ENCODE peak calls at places on chromosomes 16 and 17, in seven cellular contexts. One of them, this sample, is unnamed.

GRCh38 chr17:76262732-76263344 is 2.3 kb upstream of the UBALD2 start:
- DNase-seq in upper lobe of left lung: peak; percentile 78
- DNase-seq in breast epithelium: peak; percentile 84
- DNase-seq in GM12891: no peak
- DNase-seq in GM12892: no peak
- DNase-seq in SK-N-MC: no peak
- DNase-seq in SK-N-SH: no peak
- DNase-seq in this sample: no peak

GRCh38 chr17:79811036-79811887 is 14.4 kb upstream of the CBX8 start:
- DNase-seq in breast epithelium: no peak
- DNase-seq in GM12892: no peak
- DNase-seq in GM12891: no peak
- DNase-seq in upper lobe of left lung: no peak
- DNase-seq in SK-N-MC: no peak
- DNase-seq in SK-N-SH: peak; percentile 97
- DNase-seq in this sample: no peak

GRCh38 chr16:80899804-80900592 is 95.6 kb upstream of the CDYL2 start:
- DNase-seq in GM12891: no peak
- DNase-seq in SK-N-SH: peak; percentile 68
- DNase-seq in SK-N-MC: no peak
- DNase-seq in breast epithelium: peak; percentile 83
- DNase-seq in upper lobe of left lung: peak; percentile 57
- DNase-seq in GM12892: no peak
- DNase-seq in this sample: no peak

GRCh38 chr17:28726396-28726911 is 421 bp upstream of the TLCD1 start:
- DNase-seq in GM12891: no peak
- DNase-seq in GM12892: peak; percentile 65
- DNase-seq in SK-N-MC: no peak
- DNase-seq in breast epithelium: no peak
- DNase-seq in upper lobe of left lung: no peak
- DNase-seq in SK-N-SH: no peak
- DNase-seq in this sample: no peak

GRCh38 chr17:56973520-56973919 is 4.4 kb upstream of the SCPEP1 start:
- DNase-seq in SK-N-MC: no peak
- DNase-seq in upper lobe of left lung: no peak
- DNase-seq in SK-N-SH: no peak
- DNase-seq in GM12892: no peak
- DNase-seq in breast epithelium: no peak
- DNase-seq in GM12891: no peak
- DNase-seq in this sample: no peak

GRCh38 chr17:28737770-28738679 is 5.8 kb upstream of the TRAF4 start:
- DNase-seq in SK-N-SH: no peak
- DNase-seq in GM12892: peak; percentile 88
- DNase-seq in SK-N-MC: no peak
- DNase-seq in upper lobe of left lung: no peak
- DNase-seq in GM12891: peak; percentile 82
- DNase-seq in breast epithelium: no peak
- DNase-seq in this sample: peak; percentile 89

GRCh38 chr16:87828071-87828971 is 41.0 kb downstream of the SLC7A5 start:
- DNase-seq in GM12891: no peak
- DNase-seq in breast epithelium: no peak
- DNase-seq in SK-N-SH: no peak
- DNase-seq in upper lobe of left lung: no peak
- DNase-seq in GM12892: no peak
- DNase-seq in SK-N-MC: no peak
- DNase-seq in this sample: no peak

GRCh38 chr16:25063102-25063501 is 47.9 kb upstream of the ARHGAP17 start:
- DNase-seq in SK-N-SH: no peak
- DNase-seq in GM12892: no peak
- DNase-seq in breast epithelium: no peak
- DNase-seq in GM12891: no peak
- DNase-seq in SK-N-MC: no peak
- DNase-seq in upper lobe of left lung: no peak
- DNase-seq in this sample: no peak

GRCh38 chr17:30483159-30483558 is 6.0 kb downstream of the GOSR1 start:
- DNase-seq in GM12892: no peak
- DNase-seq in GM12891: no peak
- DNase-seq in upper lobe of left lung: no peak
- DNase-seq in breast epithelium: no peak
- DNase-seq in SK-N-SH: no peak
- DNase-seq in SK-N-MC: no peak
- DNase-seq in this sample: no peak

GRCh38 chr17:34199449-34199848 is 55.6 kb upstream of the CCL2 start:
- DNase-seq in upper lobe of left lung: no peak
- DNase-seq in GM12892: no peak
- DNase-seq in breast epithelium: no peak
- DNase-seq in GM12891: no peak
- DNase-seq in SK-N-MC: no peak
- DNase-seq in SK-N-SH: no peak
- DNase-seq in this sample: no peak

GRCh38 chr17:12116143-12116542 is 95.5 kb downstream of the MAP2K4 start:
- DNase-seq in SK-N-MC: no peak
- DNase-seq in GM12892: no peak
- DNase-seq in GM12891: no peak
- DNase-seq in breast epithelium: no peak
- DNase-seq in SK-N-SH: no peak
- DNase-seq in upper lobe of left lung: no peak
- DNase-seq in this sample: no peak

GRCh38 chr17:40596261-40596919 is 31.1 kb upstream of the CCR7 start:
- DNase-seq in SK-N-MC: no peak
- DNase-seq in upper lobe of left lung: no peak
- DNase-seq in GM12892: no peak
- DNase-seq in SK-N-SH: peak; percentile 32
- DNase-seq in breast epithelium: no peak
- DNase-seq in GM12891: no peak
- DNase-seq in this sample: peak; percentile 59

GRCh38 chr16:35745191-35745590 is 2285.8 kb downstream of the TP53TG3F start:
- DNase-seq in upper lobe of left lung: no peak
- DNase-seq in GM12891: no peak
- DNase-seq in GM12892: no peak
- DNase-seq in breast epithelium: no peak
- DNase-seq in SK-N-SH: no peak
- DNase-seq in SK-N-MC: no peak
- DNase-seq in this sample: no peak

GRCh38 chr17:83201206-83202001 is 122.0 kb downstream of the METRNL start:
- DNase-seq in GM12891: no peak
- DNase-seq in GM12892: no peak
- DNase-seq in breast epithelium: peak; percentile 15
- DNase-seq in SK-N-MC: no peak
- DNase-seq in upper lobe of left lung: peak; percentile 15
- DNase-seq in SK-N-SH: no peak
- DNase-seq in this sample: no peak

GRCh38 chr17:83203472-83204221 is 124.2 kb downstream of the METRNL start:
- DNase-seq in SK-N-SH: no peak
- DNase-seq in GM12892: no peak
- DNase-seq in upper lobe of left lung: peak; percentile 33
- DNase-seq in GM12891: no peak
- DNase-seq in breast epithelium: peak; percentile 16
- DNase-seq in SK-N-MC: no peak
- DNase-seq in this sample: no peak

GRCh38 chr17:83202002-83203000 is 122.9 kb downstream of the METRNL start:
- DNase-seq in GM12892: no peak
- DNase-seq in breast epithelium: peak; percentile 16
- DNase-seq in SK-N-SH: no peak
- DNase-seq in SK-N-MC: no peak
- DNase-seq in upper lobe of left lung: peak; percentile 20
- DNase-seq in GM12891: no peak
- DNase-seq in this sample: no peak

GRCh38 chr17:83204230-83204725 is 124.9 kb downstream of the METRNL start:
- DNase-seq in SK-N-MC: no peak
- DNase-seq in GM12891: no peak
- DNase-seq in SK-N-SH: no peak
- DNase-seq in GM12892: no peak
- DNase-seq in breast epithelium: no peak
- DNase-seq in upper lobe of left lung: peak; percentile 9
- DNase-seq in this sample: no peak

DNA sequence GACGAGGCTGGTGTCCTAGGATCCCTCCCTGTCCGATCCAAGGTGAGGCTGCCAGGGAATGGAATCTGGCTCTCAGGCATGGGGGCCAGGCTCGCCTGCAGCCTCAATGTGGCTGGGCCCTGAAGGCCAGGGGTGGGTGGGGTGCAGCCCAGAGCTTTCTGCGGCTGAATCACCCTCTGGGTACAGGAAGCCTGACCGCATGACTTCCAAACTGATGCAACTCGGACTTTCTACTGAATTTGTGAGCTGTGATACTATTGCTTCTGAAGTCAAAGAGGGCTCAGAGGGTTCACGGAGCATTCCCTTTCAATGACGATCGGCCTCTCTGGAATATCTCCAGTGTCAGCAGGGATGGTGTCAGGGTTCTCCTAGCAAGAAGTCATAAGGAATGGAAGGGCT is 123.7 kb downstream of the METRNL start:
- DNase-seq in SK-N-MC: no peak
- DNase-seq in upper lobe of left lung: peak; percentile 83
- DNase-seq in GM12892: no peak
- DNase-seq in GM12891: no peak
- DNase-seq in SK-N-SH: no peak
- DNase-seq in breast epithelium: peak; percentile 52
- DNase-seq in this sample: no peak
- TF ChIP-seq POLR2AphosphoS5 in SK-N-MC: no peak
- TF ChIP-seq POLR2AphosphoS5 in upper lobe of left lung: peak; percentile 54
- TF ChIP-seq POLR2AphosphoS5 in GM12892: no peak
- TF ChIP-seq POLR2AphosphoS5 in GM12891: no peak
- TF ChIP-seq POLR2AphosphoS5 in SK-N-SH: no peak
- TF ChIP-seq POLR2AphosphoS5 in breast epithelium: peak; percentile 72
- TF ChIP-seq POLR2AphosphoS5 in this sample: no peak

DNA sequence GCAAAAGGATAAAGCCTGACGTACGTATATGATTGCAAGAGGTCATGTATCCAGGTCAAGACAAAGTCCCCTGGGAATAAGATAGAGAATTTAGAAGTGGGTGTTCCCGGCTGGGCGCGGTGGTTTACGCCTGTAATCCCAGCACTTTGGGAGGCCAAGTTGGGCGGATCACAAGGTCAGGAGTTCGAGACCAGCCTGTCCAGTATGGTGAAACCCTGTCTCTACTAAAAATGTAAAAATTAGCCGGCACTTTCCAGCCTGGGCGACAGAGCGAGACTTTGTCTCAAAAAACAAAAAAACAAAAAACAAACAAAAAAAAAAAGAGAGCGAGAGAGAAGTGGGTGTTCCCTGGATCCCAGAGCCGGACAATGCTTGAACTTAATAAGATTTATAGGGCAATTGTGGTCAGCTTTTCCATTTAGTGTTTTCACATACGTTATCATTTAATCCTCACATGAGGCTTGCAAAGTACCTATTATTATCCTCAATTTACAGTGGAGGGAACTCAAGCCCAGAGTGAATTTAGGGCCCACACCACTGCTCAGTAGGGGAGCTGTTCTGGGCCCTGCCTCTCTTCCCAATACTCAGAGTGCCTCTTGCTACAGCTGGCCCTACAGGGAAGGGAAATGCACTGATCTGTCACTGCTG is 481 bp upstream of the GLTPD2 start:
- DNase-seq in GM12891: no peak
- DNase-seq in GM12892: no peak
- DNase-seq in breast epithelium: no peak
- DNase-seq in upper lobe of left lung: no peak
- DNase-seq in SK-N-SH: no peak
- DNase-seq in SK-N-MC: no peak
- DNase-seq in this sample: no peak
- TF ChIP-seq POLR2AphosphoS5 in GM12891: no peak
- TF ChIP-seq POLR2AphosphoS5 in GM12892: no peak
- TF ChIP-seq POLR2AphosphoS5 in breast epithelium: no peak
- TF ChIP-seq POLR2AphosphoS5 in upper lobe of left lung: no peak
- TF ChIP-seq POLR2AphosphoS5 in SK-N-SH: no peak
- TF ChIP-seq POLR2AphosphoS5 in SK-N-MC: no peak
- TF ChIP-seq POLR2AphosphoS5 in this sample: no peak

GRCh38 chr17:8475227-8475626 is 39.5 kb downstream of the NDEL1 start:
- DNase-seq in upper lobe of left lung: no peak
- DNase-seq in breast epithelium: no peak
- DNase-seq in GM12892: no peak
- DNase-seq in SK-N-MC: no peak
- DNase-seq in SK-N-SH: no peak
- DNase-seq in GM12891: no peak
- DNase-seq in this sample: no peak

GRCh38 chr17:8477653-8478441 is 42.2 kb downstream of the NDEL1 start:
- DNase-seq in SK-N-SH: no peak
- DNase-seq in SK-N-MC: no peak
- DNase-seq in GM12892: no peak
- DNase-seq in GM12891: no peak
- DNase-seq in upper lobe of left lung: no peak
- DNase-seq in breast epithelium: no peak
- DNase-seq in this sample: no peak

GRCh38 chr17:8474826-8475225 is 39.1 kb downstream of the NDEL1 start:
- DNase-seq in breast epithelium: no peak
- DNase-seq in GM12891: no peak
- DNase-seq in GM12892: no peak
- DNase-seq in SK-N-MC: no peak
- DNase-seq in SK-N-SH: no peak
- DNase-seq in upper lobe of left lung: no peak
- DNase-seq in this sample: no peak

GRCh38 chr17:8475820-8476219 is 40.1 kb downstream of the NDEL1 start:
- DNase-seq in breast epithelium: no peak
- DNase-seq in SK-N-MC: no peak
- DNase-seq in upper lobe of left lung: no peak
- DNase-seq in SK-N-SH: no peak
- DNase-seq in GM12892: no peak
- DNase-seq in GM12891: no peak
- DNase-seq in this sample: no peak

GRCh38 chr17:8476741-8477140 is 41.1 kb downstream of the NDEL1 start:
- DNase-seq in upper lobe of left lung: no peak
- DNase-seq in GM12892: no peak
- DNase-seq in SK-N-SH: no peak
- DNase-seq in SK-N-MC: no peak
- DNase-seq in breast epithelium: no peak
- DNase-seq in GM12891: no peak
- DNase-seq in this sample: no peak
- TF ChIP-seq POLR2AphosphoS5 in upper lobe of left lung: no peak
- TF ChIP-seq POLR2AphosphoS5 in GM12892: no peak
- TF ChIP-seq POLR2AphosphoS5 in SK-N-SH: no peak
- TF ChIP-seq POLR2AphosphoS5 in SK-N-MC: no peak
- TF ChIP-seq POLR2AphosphoS5 in breast epithelium: no peak
- TF ChIP-seq POLR2AphosphoS5 in GM12891: peak; percentile 24
- TF ChIP-seq POLR2AphosphoS5 in this sample: no peak

GRCh38 chr17:37488607-37489196 is 989 bp upstream of the DUSP14 start:
- DNase-seq in GM12891: peak; percentile 24
- DNase-seq in upper lobe of left lung: peak; percentile 92
- DNase-seq in SK-N-MC: no peak
- DNase-seq in GM12892: peak; percentile 37
- DNase-seq in breast epithelium: peak; percentile 91
- DNase-seq in SK-N-SH: peak; percentile 44
- DNase-seq in this sample: no peak

GRCh38 chr17:37490022-37490587 is 414 bp downstream of the DUSP14 start:
- DNase-seq in SK-N-SH: peak; percentile 88
- DNase-seq in SK-N-MC: no peak
- DNase-seq in GM12892: peak; percentile 53
- DNase-seq in upper lobe of left lung: peak; percentile 50
- DNase-seq in GM12891: peak; percentile 52
- DNase-seq in breast epithelium: peak; percentile 70
- DNase-seq in this sample: no peak

GRCh38 chr17:37489197-37490001 is at the start of gene DUSP14:
- DNase-seq in GM12892: peak; percentile 85
- DNase-seq in GM12891: peak; percentile 89
- DNase-seq in SK-N-MC: no peak
- DNase-seq in breast epithelium: peak; percentile 65
- DNase-seq in upper lobe of left lung: peak; percentile 71
- DNase-seq in SK-N-SH: peak; percentile 99
- DNase-seq in this sample: no peak

GRCh38 chr17:37485938-37486570 is 3.6 kb upstream of the DUSP14 start:
- DNase-seq in upper lobe of left lung: no peak
- DNase-seq in SK-N-MC: no peak
- DNase-seq in breast epithelium: no peak
- DNase-seq in SK-N-SH: no peak
- DNase-seq in GM12891: no peak
- DNase-seq in GM12892: no peak
- DNase-seq in this sample: no peak

GRCh38 chr17:37488009-37488604 is 1.6 kb upstream of the DUSP14 start:
- DNase-seq in GM12892: no peak
- DNase-seq in SK-N-MC: peak; percentile 69
- DNase-seq in GM12891: no peak
- DNase-seq in breast epithelium: no peak
- DNase-seq in upper lobe of left lung: no peak
- DNase-seq in SK-N-SH: peak; percentile 30
- DNase-seq in this sample: no peak
- TF ChIP-seq POLR2AphosphoS5 in GM12892: no peak
- TF ChIP-seq POLR2AphosphoS5 in SK-N-MC: no peak
- TF ChIP-seq POLR2AphosphoS5 in GM12891: no peak
- TF ChIP-seq POLR2AphosphoS5 in breast epithelium: no peak
- TF ChIP-seq POLR2AphosphoS5 in upper lobe of left lung: no peak
- TF ChIP-seq POLR2AphosphoS5 in SK-N-SH: peak; percentile 42
- TF ChIP-seq POLR2AphosphoS5 in this sample: no peak